ENCODE peak calls at places on chromosomes 4 and X, in four cellular contexts. N, X, K and Z are unnamed samples.

GRCh38 chr4:566508-567295 is 9.4 kb downstream of the TMEM271 start:
- DNase-seq in N (no peak), X (no peak), K (no peak), Z (no peak)

GRCh38 chrX:23403849-23404248 is 69.2 kb downstream of the PTCHD1 start:
- DNase-seq in N (no peak), X (no peak), K (no peak), Z (no peak)

GRCh38 chrX:123959281-123960063 is 2.0 kb upstream of the STAG2 start:
- DNase-seq in N (peak), X (no peak), K (no peak), Z (no peak)

GRCh38 chr4:156223985-156224384 is 270.3 kb upstream of the CTSO start:
- DNase-seq in N (no peak), X (no peak), K (no peak), Z (no peak)

GRCh38 chrX:123859409-123859827 is 435 bp upstream of the XIAP start:
- DNase-seq in N (no peak), X (no peak), K (no peak), Z (no peak)

GRCh38 chr4:178244785-178245184 is 802.5 kb upstream of the AGA start:
- DNase-seq in N (no peak), X (no peak), K (no peak), Z (no peak)

GRCh38 chr4:127687580-127687979 is 42.6 kb upstream of the SLC25A31 start:
- DNase-seq in N (no peak), X (no peak), K (no peak), Z (no peak)

GRCh38 chr4:92451792-92452191 is 148.0 kb downstream of the GRID2 start:
- DNase-seq in N (no peak), X (no peak), K (no peak), Z (no peak)

GRCh38 chr4:16626945-16627344 is 271.5 kb downstream of the LDB2 start:
- DNase-seq in N (peak), X (no peak), K (peak), Z (no peak)

GRCh38 chrX:9873952-9874351 is 87.7 kb downstream of the SHROOM2 start:
- DNase-seq in N (peak), X (no peak), K (no peak), Z (no peak)

GRCh38 chr4:41212221-41213203 is 1.8 kb downstream of the APBB2 start:
- DNase-seq in N (peak), X (no peak), K (peak), Z (no peak)

GRCh38 chr4:102586644-102587021 is 85.5 kb downstream of the NFKB1 start:
- DNase-seq in N (no peak), X (no peak), K (no peak), Z (no peak)

GRCh38 chrX:9312922-9313867 is 151.7 kb upstream of the TBL1X start:
- DNase-seq in N (peak), X (no peak), K (no peak), Z (no peak)

GRCh38 chr4:133921280-133922195 is 280.1 kb downstream of the PABPC4L start:
- DNase-seq in N (peak), X (no peak), K (no peak), Z (no peak)

GRCh38 chrX:9501362-9501761 is 36.5 kb downstream of the TBL1X start:
- DNase-seq in N (no peak), X (no peak), K (no peak), Z (no peak)

GRCh38 chr4:81722229-81722900 is 250.7 kb upstream of the RASGEF1B start:
- DNase-seq in N (no peak), X (no peak), K (no peak), Z (no peak)

GRCh38 chrX:47200385-47201150 is 6.9 kb downstream of the UBA1 start:
- DNase-seq in N (no peak), X (no peak), K (peak), Z (no peak)

GRCh38 chrX:47198026-47198686 is 4.5 kb downstream of the UBA1 start:
- DNase-seq in N (no peak), X (no peak), K (peak), Z (no peak)

GRCh38 chrX:47198687-47199080 is 5.1 kb downstream of the UBA1 start:
- DNase-seq in N (no peak), X (no peak), K (no peak), Z (no peak)

GRCh38 chrX:47197526-47197925 is 3.9 kb downstream of the UBA1 start:
- DNase-seq in N (no peak), X (no peak), K (no peak), Z (no peak)

DNA sequence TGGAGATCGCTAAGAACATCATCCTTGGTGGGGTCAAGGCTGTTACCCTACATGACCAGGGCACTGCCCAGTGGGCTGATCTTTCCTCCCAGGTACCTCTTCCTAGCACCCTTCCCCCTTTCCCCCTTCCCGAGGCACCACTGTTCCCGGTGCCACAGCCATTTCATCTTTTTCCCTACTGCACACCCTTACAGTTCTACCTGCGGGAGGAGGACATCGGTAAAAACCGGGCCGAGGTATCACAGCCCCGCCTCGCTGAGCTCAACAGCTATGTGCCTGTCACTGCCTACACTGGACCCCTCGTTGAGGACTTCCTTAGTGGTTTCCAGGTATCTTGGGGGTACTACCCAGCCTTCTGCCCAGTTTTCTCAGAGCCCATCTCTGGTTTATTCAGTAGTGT is 5.7 kb downstream of the UBA1 start:
- DNase-seq in N (no peak), X (no peak), K (no peak), Z (no peak)
- TF ChIP-seq EZH2 in N (no peak), X (no peak), K (no peak), Z (no peak)

GRCh38 chr4:74934016-74934821 is 1.3 kb downstream of the PARM1 start:
- DNase-seq in N (peak), X (no peak), K (peak), Z (no peak)
- TF ChIP-seq EZH2 in N (peak), X (peak), K (peak), Z (no peak)

GRCh38 chr4:37891221-37892159 is 606 bp downstream of the TBC1D1 start:
- DNase-seq in N (peak), X (no peak), K (no peak), Z (no peak)
- TF ChIP-seq EZH2 in N (no peak), X (no peak), K (no peak), Z (no peak)

GRCh38 chrX:40009890-40010289 is 87.9 kb downstream of the BCOR start:
- DNase-seq in N (no peak), X (no peak), K (no peak), Z (no peak)

GRCh38 chrX:40009462-40009851 is 88.3 kb downstream of the BCOR start:
- DNase-seq in N (no peak), X (no peak), K (no peak), Z (no peak)

GRCh38 chrX:40011483-40012038 is 86.2 kb downstream of the BCOR start:
- DNase-seq in N (no peak), X (no peak), K (no peak), Z (no peak)

GRCh38 chrX:40012039-40012799 is 85.5 kb downstream of the BCOR start:
- DNase-seq in N (peak), X (no peak), K (peak), Z (no peak)

GRCh38 chrX:40010550-40011364 is 87.0 kb downstream of the BCOR start:
- DNase-seq in N (no peak), X (no peak), K (no peak), Z (no peak)
- TF ChIP-seq EZH2 in N (no peak), X (no peak), K (no peak), Z (no peak)

GRCh38 chr4:136557396-136557795 is 974.9 kb downstream of the PCDH18 start:
- DNase-seq in N (peak), X (no peak), K (no peak), Z (no peak)

GRCh38 chr4:136551753-136552152 is 980.5 kb downstream of the PCDH18 start:
- DNase-seq in N (no peak), X (no peak), K (no peak), Z (no peak)
- TF ChIP-seq EZH2 in N (no peak), X (no peak), K (no peak), Z (no peak)

DNA sequence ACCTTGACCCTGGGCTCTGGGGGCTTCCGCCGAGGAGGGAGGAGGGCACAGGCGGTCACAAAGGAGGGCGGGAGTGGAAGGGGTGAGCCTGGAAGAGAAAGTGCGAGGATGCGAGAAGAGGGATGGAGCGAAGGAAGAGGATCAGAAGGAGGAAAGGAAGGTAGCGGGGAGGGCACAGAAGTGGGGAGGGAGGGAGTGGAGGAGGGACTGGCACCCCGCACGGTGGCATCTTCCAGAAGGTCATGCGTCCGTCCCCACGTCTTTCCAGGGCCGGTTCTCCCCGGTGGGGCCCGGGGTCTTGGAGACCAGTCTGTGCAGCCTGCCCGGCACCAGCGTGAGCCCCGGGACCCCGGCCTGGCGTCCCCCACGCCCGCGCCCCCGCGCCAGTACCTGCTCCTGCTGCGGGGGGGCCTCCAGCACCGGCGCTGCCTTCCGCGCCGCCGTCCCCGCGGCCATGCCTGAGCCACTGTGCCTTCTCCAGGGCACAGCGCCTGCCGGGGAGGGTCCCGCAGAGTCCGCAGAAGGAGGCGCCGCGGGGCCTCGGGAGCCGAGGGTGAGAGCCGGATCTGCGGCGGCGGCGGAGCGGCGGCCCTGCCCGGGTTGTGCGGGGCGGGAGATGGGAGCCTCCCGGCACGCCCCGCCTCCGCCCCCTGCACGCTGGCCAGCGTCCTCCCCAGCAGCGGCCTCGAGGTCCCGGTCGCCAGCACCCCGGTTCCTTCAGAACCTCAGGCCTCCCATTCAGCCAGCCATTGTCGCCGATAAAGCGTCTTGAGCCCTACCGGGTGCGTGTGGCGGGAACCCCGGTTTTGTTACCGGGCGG is at the start of gene RNF175:
- DNase-seq in N (no peak), X (no peak), K (no peak), Z (no peak)
- TF ChIP-seq EZH2 in N (peak), X (no peak), K (peak), Z (no peak)

GRCh38 chrX:40103565-40104323 is 6.0 kb upstream of the BCOR start:
- DNase-seq in N (no peak), X (no peak), K (no peak), Z (no peak)
- TF ChIP-seq EZH2 in N (no peak), X (no peak), K (no peak), Z (no peak)

DNA sequence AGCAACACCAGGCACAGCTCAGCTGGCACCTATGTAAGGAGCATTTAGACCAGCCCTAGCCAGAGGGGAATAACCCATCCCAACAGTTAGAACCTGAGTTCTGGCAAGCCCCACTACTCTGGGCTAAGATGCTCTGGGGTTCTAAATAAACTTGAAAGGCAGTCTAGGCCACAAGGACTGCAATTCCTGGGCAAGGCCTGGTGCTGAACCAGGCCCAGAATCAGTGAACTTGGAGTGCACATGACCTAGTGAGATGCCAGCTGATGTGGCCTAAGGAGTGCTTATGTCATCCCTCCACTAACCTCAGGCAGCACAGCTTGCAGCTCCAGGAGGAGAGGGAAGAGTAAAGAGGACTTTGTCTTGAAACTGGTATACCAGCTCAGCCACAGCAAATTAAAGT is 7.6 kb upstream of the PRRG3 start:
- DNase-seq in N (no peak), X (no peak), K (no peak), Z (no peak)
- TF ChIP-seq EZH2 in N (no peak), X (no peak), K (no peak), Z (no peak)

DNA sequence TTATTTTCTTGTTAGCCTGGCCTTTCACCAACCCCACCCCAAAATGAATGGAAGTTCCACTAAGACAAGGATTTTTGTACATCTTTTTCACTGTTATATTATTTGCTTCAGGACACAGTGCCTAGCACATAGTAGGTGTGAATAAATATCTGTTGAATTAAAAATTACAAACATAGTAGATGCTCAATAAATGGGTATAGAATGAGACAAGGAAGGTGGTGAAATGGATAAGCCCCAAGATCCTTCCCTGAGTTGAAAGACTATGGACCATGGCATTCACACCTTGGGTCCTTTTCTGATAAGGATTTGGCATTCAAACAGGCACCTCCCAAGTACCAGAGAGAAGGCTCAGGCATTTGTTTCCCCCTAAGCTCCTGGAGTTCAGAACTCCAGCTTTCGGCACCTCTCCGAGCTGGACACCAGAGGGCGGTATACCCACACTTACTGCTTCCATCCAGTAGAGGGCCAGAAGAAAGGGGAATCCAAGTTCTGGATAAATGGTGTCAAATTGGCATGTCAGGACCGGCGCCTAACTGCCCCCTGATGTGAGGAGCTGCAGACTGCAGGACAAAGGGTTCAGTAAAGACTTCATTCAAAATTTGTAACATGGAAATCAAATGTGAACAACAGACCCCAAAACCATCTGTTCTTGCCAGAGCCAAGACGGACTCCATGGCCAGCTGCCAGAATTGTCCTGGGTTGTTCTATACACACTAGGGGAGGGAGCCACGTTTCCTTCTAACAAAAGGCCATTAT is 193.0 kb downstream of the GPC3 start:
- DNase-seq in N (peak), X (peak), K (peak), Z (peak)
- TF ChIP-seq EZH2 in N (no peak), X (no peak), K (no peak), Z (no peak)